ENCODE peak calls at places on chromosomes 5 and 9, in ten cellular contexts. T is stomach; N is AG04450; E is sigmoid colon; Z is uterus; A is left ventricle myocardium inferior; R is right cardiac atrium; C is upper lobe of right lung; P is aorta; V is CD8-positive, alpha-beta T cell. I is an unnamed sample. For H3K27me3, the result is how much of the 10 kb centered on the place peaks cover.

GRCh38 chr5:158431369-158432029 is 572.6 kb upstream of the CLINT1 start:
- DNase-seq in T (no peak), N (no peak), E (peak), Z (peak), A (no peak), R (no peak), C (no peak), P (no peak), V (no peak), I (no peak)

GRCh38 chr5:59768204-59769040 is 125.1 kb downstream of the PDE4D start:
- DNase-seq in T (peak), N (no peak), E (peak), Z (peak), A (peak), R (peak), C (peak), P (peak), V (no peak), I (no peak)

GRCh38 chr5:81787843-81788242 is 36.9 kb upstream of the SSBP2 start:
- DNase-seq in T (peak), N (peak), E (peak), Z (peak), A (no peak), R (no peak), C (no peak), P (peak), V (no peak), I (no peak)

GRCh38 chr9:96031366-96031824 is 155.9 kb downstream of the ERCC6L2 start:
- DNase-seq in T (peak), N (no peak), E (no peak), Z (peak), A (peak), R (peak), C (no peak), P (peak), V (no peak), I (no peak)

GRCh38 chr9:71783120-71783523 is 14.8 kb upstream of the CEMIP2 start:
- DNase-seq in T (peak), N (no peak), E (no peak), Z (peak), A (no peak), R (peak), C (peak), P (peak), V (peak), I (peak)

GRCh38 chr5:173535976-173536639 is 80.3 kb downstream of the BOD1 start:
- DNase-seq in T (no peak), N (no peak), E (no peak), Z (no peak), A (no peak), R (no peak), C (no peak), P (no peak), V (no peak), I (no peak)

GRCh38 chr9:113548221-113549041 is 84.9 kb downstream of the RGS3 start:
- DNase-seq in T (peak), N (no peak), E (peak), Z (no peak), A (peak), R (peak), C (peak), P (peak), V (no peak), I (no peak)

GRCh38 chr5:53029608-53030007 is 40.5 kb downstream of the ITGA2 start:
- DNase-seq in T (no peak), N (no peak), E (no peak), Z (no peak), A (no peak), R (no peak), C (no peak), P (no peak), V (no peak), I (no peak)

GRCh38 chr5:93278876-93279275 is 302.1 kb downstream of the NR2F1-AS1 start:
- DNase-seq in T (no peak), N (no peak), E (no peak), Z (no peak), A (no peak), R (no peak), C (no peak), P (no peak), V (no peak), I (no peak)

GRCh38 chr9:98124637-98125426 is 5.8 kb upstream of the TRIM14 start:
- DNase-seq in T (no peak), N (no peak), E (no peak), Z (no peak), A (no peak), R (no peak), C (no peak), P (no peak), V (no peak), I (no peak)

GRCh38 chr9:136328011-136328621 is 777 bp downstream of the GPSM1 start:
- DNase-seq in T (peak), N (no peak), E (no peak), Z (no peak), A (no peak), R (peak), C (no peak), P (no peak), V (no peak), I (no peak)

GRCh38 chr5:11780641-11781345 is 123.5 kb downstream of the CTNND2 start:
- DNase-seq in T (no peak), N (no peak), E (no peak), Z (no peak), A (no peak), R (no peak), C (no peak), P (no peak), V (no peak), I (no peak)

GRCh38 chr9:114047717-114048116 is 30.4 kb downstream of the AMBP start:
- DNase-seq in T (peak), N (no peak), E (peak), Z (no peak), A (no peak), R (no peak), C (no peak), P (no peak), V (no peak), I (no peak)

GRCh38 chr5:159041754-159042153 is 58.0 kb downstream of the EBF1 start:
- DNase-seq in T (no peak), N (no peak), E (no peak), Z (no peak), A (no peak), R (no peak), C (no peak), P (no peak), V (no peak), I (no peak)

GRCh38 chr5:54673523-54674225 is 156.1 kb downstream of the SNX18 start:
- DNase-seq in T (peak), N (no peak), E (peak), Z (no peak), A (peak), R (peak), C (peak), P (peak), V (peak), I (peak)

GRCh38 chr9:8259028-8259427 is 459.4 kb upstream of the DMAC1 start:
- DNase-seq in T (no peak), N (no peak), E (no peak), Z (no peak), A (no peak), R (no peak), C (no peak), P (no peak), V (no peak), I (no peak)

DNA sequence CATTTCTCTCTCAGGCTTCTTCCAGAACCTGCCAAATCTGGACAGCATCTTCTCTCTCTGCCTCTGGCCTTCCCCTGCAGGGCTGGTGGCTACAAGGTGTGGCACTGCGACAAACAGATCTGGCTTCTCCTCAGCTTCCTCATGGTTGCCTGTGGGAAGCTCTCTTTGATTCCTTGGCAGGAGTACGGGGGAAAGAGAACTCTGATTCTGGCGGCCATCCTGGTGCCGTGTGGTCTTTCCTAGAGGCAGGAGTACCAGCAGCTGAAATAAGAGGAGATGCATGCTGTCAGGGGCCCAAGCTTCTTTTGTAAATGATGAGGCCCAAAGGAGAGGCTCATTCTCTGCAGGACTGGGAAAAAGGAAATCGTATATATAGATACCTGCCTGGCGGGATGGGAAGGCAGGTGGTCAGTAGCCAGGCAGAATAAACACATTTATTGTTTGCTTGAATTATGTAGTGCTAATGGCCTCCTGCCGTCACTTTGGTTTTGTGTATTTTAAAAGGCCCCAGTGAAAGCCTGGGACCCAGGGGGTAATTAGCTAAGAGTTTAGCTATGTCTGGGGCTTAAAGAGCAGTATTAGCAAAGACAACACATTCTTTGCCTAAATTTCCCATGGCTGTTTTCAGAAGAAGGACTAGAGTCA is at the start of gene CER1:
- DNase-seq in T (no peak), N (no peak), E (no peak), Z (no peak), A (no peak), R (no peak), C (no peak), P (no peak), V (no peak), I (no peak)
- H3K4me3 ChIP-seq in T (no peak), N (no peak), E (no peak), Z (no peak), A (no peak), R (no peak), C (no peak), P (no peak), V (no peak), I (no peak)

GRCh38 chr5:35956429-35956828 is 18.0 kb upstream of the CAPSL start:
- DNase-seq in T (no peak), N (no peak), E (no peak), Z (no peak), A (no peak), R (no peak), C (no peak), P (no peak), V (no peak), I (no peak)

GRCh38 chr5:35954175-35954574 is 15.8 kb upstream of the CAPSL start:
- DNase-seq in T (no peak), N (no peak), E (no peak), Z (no peak), A (no peak), R (no peak), C (no peak), P (no peak), V (no peak), I (peak)
- H3K27ac ChIP-seq in T (no peak), N (no peak), E (no peak), Z (no peak), A (no peak), R (no peak), C (no peak), P (no peak), V (no peak), I (no peak)

GRCh38 chr9:133640580-133641395 is 4.6 kb downstream of the DBH start:
- DNase-seq in T (no peak), N (no peak), E (no peak), Z (no peak), A (no peak), R (no peak), C (no peak), P (no peak), V (no peak), I (no peak)

GRCh38 chr9:133638076-133638475 is 1.9 kb downstream of the DBH start:
- DNase-seq in T (no peak), N (no peak), E (no peak), Z (no peak), A (no peak), R (no peak), C (no peak), P (no peak), V (no peak), I (no peak)

GRCh38 chr9:133640160-133640559 is 4.0 kb downstream of the DBH start:
- DNase-seq in T (no peak), N (no peak), E (no peak), Z (no peak), A (no peak), R (no peak), C (no peak), P (no peak), V (no peak), I (no peak)

GRCh38 chr9:133638711-133639110 is 2.5 kb downstream of the DBH start:
- DNase-seq in T (no peak), N (no peak), E (no peak), Z (no peak), A (no peak), R (no peak), C (no peak), P (no peak), V (no peak), I (no peak)

DNA sequence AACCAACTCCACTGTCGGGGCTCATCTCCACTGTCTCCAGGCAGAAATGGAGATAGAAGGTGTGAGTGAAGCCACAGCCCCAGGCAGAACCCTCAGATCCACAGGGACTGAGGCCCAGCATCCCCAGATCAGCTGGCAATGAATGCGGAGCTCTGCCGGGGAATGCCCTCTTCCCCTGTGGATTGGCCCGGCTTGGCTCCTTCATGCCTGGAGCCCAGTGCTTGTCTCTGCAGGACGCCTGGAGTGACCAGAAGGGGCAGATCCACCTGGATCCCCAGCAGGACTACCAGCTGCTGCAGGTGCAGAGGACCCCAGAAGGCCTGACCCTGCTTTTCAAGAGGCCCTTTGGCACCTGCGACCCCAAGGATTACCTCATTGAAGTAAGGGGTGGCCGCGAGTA is 3.5 kb downstream of the DBH start:
- DNase-seq in T (no peak), N (no peak), E (no peak), Z (no peak), A (no peak), R (no peak), C (no peak), P (no peak), V (no peak), I (no peak)
- H3K27me3 ChIP-seq in T (under half), N (under half), E (under half), Z (under half), A (half or more), R (under half), C (under half), P (under half), V (under half), I (under half)

DNA sequence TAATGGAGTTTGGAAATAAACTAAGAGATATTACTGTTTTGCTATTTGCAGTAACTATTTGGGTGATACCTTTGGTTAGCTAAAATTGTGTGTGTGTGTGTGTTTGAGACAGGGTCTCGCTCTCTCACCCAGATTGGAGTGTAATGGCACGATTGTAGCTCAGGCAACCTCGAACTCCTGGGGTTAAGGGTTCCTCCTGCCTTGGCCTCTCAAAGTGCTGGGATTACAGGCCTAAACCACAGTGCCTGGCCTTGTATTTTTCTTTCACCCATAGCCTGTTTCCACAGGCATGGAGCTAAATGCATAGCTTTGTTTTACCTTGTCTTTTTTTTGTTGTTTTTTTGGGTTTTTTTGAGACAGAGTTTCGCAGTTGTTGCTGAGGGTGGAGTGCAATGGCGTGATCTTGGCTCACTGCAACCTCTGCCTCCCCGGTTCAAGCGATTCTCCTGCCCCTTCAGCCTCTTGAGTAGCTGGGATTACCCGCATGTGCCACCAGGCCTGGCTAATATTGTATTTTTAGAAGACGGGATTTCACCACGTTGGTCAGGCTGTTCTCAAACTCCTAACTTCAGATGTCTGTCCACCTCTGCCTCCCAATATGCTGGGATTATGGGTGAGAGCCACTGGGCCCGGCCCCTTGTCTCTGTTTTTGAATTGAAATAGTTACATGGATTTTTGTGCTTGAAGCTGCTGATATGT is 5.6 kb downstream of the GPBP1 start:
- DNase-seq in T (no peak), N (no peak), E (no peak), Z (no peak), A (no peak), R (no peak), C (no peak), P (no peak), V (no peak), I (no peak)
- H3K4me3 ChIP-seq in T (peak), N (peak), E (peak), Z (peak), A (peak), R (peak), C (peak), P (peak), V (peak), I (peak)

DNA sequence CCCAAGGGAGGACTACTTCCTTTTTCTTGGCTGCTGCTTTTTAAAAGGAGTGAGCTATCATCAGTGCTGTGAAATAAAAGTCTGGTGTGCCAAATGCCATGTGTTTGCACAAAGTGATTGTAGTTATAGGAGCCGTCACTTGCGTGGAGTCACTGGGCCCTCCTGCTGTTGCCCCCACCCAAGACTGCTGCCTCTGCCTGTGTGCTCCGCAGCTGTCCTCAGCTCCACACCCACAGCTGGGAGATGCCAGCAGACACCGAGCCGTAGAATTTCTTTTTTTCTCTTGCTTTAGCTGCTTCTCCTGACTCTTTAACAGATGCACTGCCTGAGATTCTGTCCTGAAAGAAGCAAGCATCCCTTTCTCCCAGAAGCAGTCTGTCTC is 9.8 kb upstream of the GLE1 start:
- DNase-seq in T (no peak), N (no peak), E (no peak), Z (no peak), A (no peak), R (no peak), C (peak), P (no peak), V (no peak), I (no peak)
- H3K27ac ChIP-seq in T (no peak), N (no peak), E (no peak), Z (no peak), A (peak), R (no peak), C (peak), P (no peak), V (no peak), I (no peak)

GRCh38 chr9:134639994-134640393 is 1.6 kb upstream of the COL5A1 start:
- DNase-seq in T (no peak), N (no peak), E (no peak), Z (no peak), A (no peak), R (peak), C (no peak), P (no peak), V (no peak), I (no peak)
- H3K27me3 ChIP-seq in T (under half), N (under half), E (under half), Z (under half), A (under half), R (under half), C (under half), P (under half), V (under half), I (under half)

GRCh38 chr5:123099514-123100151 is 10.6 kb downstream of the PRDM6 start:
- DNase-seq in T (no peak), N (no peak), E (no peak), Z (no peak), A (no peak), R (peak), C (peak), P (no peak), V (no peak), I (no peak)
- H3K4me3 ChIP-seq in T (peak), N (no peak), E (peak), Z (no peak), A (peak), R (peak), C (peak), P (peak), V (no peak), I (no peak)

DNA sequence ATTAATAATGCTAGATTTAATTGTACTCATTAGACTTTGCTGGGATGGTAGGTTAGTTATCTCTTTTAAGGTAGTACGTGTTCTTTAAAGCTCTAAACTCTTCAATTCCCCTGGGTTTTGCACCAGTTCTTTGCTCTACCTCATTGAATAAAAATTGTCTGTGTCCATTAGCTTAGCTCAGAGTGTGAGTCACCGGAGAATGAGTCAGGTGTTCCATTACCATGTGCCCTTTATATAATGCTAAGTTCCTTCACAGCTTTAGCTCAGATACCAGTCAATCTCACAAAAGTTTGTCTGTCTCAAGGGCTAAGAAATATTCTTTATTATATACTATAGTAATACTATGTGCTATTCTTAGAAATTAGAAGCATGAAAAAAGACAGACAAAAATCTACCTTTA is 339.4 kb downstream of the PRELID2 start:
- DNase-seq in T (peak), N (peak), E (no peak), Z (no peak), A (no peak), R (no peak), C (no peak), P (no peak), V (no peak), I (no peak)
- H3K27ac ChIP-seq in T (no peak), N (no peak), E (no peak), Z (no peak), A (no peak), R (no peak), C (no peak), P (no peak), V (no peak), I (no peak)

GRCh38 chr5:7422262-7422661 is 26.3 kb downstream of the ADCY2 start:
- DNase-seq in T (no peak), N (no peak), E (no peak), Z (no peak), A (no peak), R (no peak), C (no peak), P (no peak), V (no peak), I (no peak)

GRCh38 chr5:7420506-7421280 is 24.8 kb downstream of the ADCY2 start:
- DNase-seq in T (no peak), N (no peak), E (no peak), Z (no peak), A (no peak), R (no peak), C (no peak), P (no peak), V (no peak), I (no peak)

GRCh38 chr5:7419367-7419766 is 23.4 kb downstream of the ADCY2 start:
- DNase-seq in T (no peak), N (no peak), E (no peak), Z (no peak), A (no peak), R (no peak), C (no peak), P (no peak), V (no peak), I (no peak)

GRCh38 chr5:7418276-7418675 is 22.3 kb downstream of the ADCY2 start:
- DNase-seq in T (no peak), N (no peak), E (no peak), Z (no peak), A (no peak), R (no peak), C (no peak), P (no peak), V (no peak), I (no peak)

DNA sequence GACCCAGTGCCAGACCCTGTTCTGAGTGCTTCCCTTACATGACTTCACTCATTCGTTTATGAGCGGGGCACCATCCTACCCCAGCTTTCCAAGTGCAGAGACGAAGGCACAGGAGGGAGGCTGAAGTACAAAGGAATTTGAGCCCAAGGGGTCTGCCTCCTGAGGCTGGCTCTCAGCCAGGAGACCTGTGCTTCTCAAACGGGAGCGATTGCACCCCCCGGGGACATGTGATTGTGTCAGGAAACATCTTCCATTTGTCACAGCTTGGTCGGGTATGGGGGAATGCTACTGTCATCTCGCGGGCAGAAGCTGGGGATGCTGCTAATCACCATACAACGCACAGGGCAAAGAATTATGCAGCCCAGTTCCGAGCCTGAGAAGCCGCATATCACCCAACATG is 23.9 kb downstream of the ADCY2 start:
- DNase-seq in T (no peak), N (no peak), E (no peak), Z (no peak), A (no peak), R (no peak), C (no peak), P (no peak), V (no peak), I (no peak)
- H3K27me3 ChIP-seq in T (under half), N (under half), E (under half), Z (under half), A (half or more), R (under half), C (under half), P (under half), V (under half), I (under half)